ENCODE peak calls at places on chromosome 3, in five cellular contexts. One of them, this sample, is unnamed.

GRCh38 chr3:177968891-177969290 is 567.3 kb upstream of the KCNMB2 start:
- DNase-seq in HepG2: no peak
- DNase-seq in K562: no peak
- DNase-seq in GM12878: no peak
- DNase-seq in SK-N-SH: no peak
- DNase-seq in this sample: peak

GRCh38 chr3:23713641-23714040 is 92.1 kb upstream of the UBE2E1 start:
- DNase-seq in GM12878: no peak
- DNase-seq in HepG2: no peak
- DNase-seq in K562: no peak
- DNase-seq in SK-N-SH: no peak
- DNase-seq in this sample: no peak

GRCh38 chr3:10981031-10981430 is 11.5 kb upstream of the SLC6A1 start:
- DNase-seq in K562: no peak
- DNase-seq in GM12878: no peak
- DNase-seq in SK-N-SH: no peak
- DNase-seq in HepG2: no peak
- DNase-seq in this sample: no peak

GRCh38 chr3:151169700-151170224 is 33.3 kb downstream of the GPR171 start:
- DNase-seq in K562: no peak
- DNase-seq in SK-N-SH: no peak
- DNase-seq in GM12878: no peak
- DNase-seq in HepG2: no peak
- DNase-seq in this sample: no peak

GRCh38 chr3:69137006-69137405 is 14.6 kb upstream of the LMOD3 start:
- DNase-seq in GM12878: no peak
- DNase-seq in SK-N-SH: no peak
- DNase-seq in K562: no peak
- DNase-seq in HepG2: no peak
- DNase-seq in this sample: no peak

GRCh38 chr3:10883478-10884234 is 67.6 kb downstream of the SLC6A11 start:
- DNase-seq in SK-N-SH: peak
- DNase-seq in GM12878: no peak
- DNase-seq in K562: peak
- DNase-seq in HepG2: peak
- DNase-seq in this sample: peak

GRCh38 chr3:139868773-139869172 is 66.2 kb upstream of the CLSTN2 start:
- DNase-seq in K562: no peak
- DNase-seq in SK-N-SH: no peak
- DNase-seq in GM12878: no peak
- DNase-seq in HepG2: no peak
- DNase-seq in this sample: no peak

GRCh38 chr3:30768703-30769550 is 125.5 kb downstream of the GADL1 start:
- DNase-seq in K562: peak
- DNase-seq in HepG2: peak
- DNase-seq in SK-N-SH: peak
- DNase-seq in GM12878: no peak
- DNase-seq in this sample: peak

GRCh38 chr3:142279965-142280590 is 54.7 kb upstream of the GK5 start:
- DNase-seq in HepG2: peak
- DNase-seq in K562: peak
- DNase-seq in GM12878: peak
- DNase-seq in SK-N-SH: peak
- DNase-seq in this sample: peak

DNA sequence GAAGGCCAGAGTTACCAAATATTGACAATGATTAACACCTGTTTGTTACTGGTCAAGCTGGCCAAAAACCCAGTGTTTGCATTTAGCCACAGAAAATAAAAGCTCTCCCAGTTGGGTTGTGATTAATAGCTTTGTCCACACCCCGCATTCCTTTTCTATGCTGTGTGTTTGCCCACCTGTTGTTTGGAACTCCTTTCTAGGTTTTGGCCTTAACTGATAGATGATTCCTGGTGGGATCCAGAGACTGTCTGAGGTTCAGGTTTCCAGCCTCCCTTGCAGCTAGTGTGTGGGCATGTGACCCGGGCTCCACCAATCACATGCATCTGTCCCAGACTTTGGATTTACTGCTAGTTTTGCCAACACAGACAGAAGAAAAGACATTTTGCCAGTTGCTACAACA is 83.8 kb downstream of the PTPRG start:
- DNase-seq in K562: no peak
- DNase-seq in HepG2: peak
- DNase-seq in GM12878: no peak
- DNase-seq in SK-N-SH: no peak
- DNase-seq in this sample: peak
- TF ChIP-seq REST in K562: no peak
- TF ChIP-seq REST in HepG2: no peak
- TF ChIP-seq REST in GM12878: no peak
- TF ChIP-seq REST in SK-N-SH: no peak
- TF ChIP-seq REST in this sample: no peak

GRCh38 chr3:117350386-117350785 is 640.8 kb downstream of the TUSC7 start:
- DNase-seq in SK-N-SH: no peak
- DNase-seq in K562: no peak
- DNase-seq in HepG2: no peak
- DNase-seq in GM12878: no peak
- DNase-seq in this sample: no peak

GRCh38 chr3:117349566-117349965 is 640.0 kb downstream of the TUSC7 start:
- DNase-seq in GM12878: no peak
- DNase-seq in SK-N-SH: no peak
- DNase-seq in HepG2: no peak
- DNase-seq in K562: no peak
- DNase-seq in this sample: no peak

GRCh38 chr3:117346878-117347277 is 637.3 kb downstream of the TUSC7 start:
- DNase-seq in GM12878: no peak
- DNase-seq in HepG2: no peak
- DNase-seq in K562: no peak
- DNase-seq in SK-N-SH: no peak
- DNase-seq in this sample: no peak

DNA sequence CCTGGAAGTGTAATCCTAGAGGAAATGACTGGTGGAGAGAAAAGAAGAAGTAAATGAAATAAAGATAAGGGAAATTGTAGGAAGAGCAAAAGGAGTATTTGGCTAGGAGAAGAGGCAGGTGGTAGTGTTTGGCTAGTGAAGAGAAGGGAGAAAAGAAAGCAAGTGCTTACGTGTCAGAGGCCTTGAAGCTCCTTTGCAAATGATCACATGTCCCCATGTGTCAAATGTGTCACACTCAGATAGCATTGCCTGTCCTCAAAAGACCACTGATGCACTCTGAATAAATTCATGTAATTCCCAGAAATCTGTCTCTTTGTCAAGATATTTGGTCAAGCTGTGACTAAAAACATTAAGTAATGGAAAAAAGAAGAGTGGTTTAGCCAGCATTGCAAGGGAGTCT is 639.3 kb downstream of the TUSC7 start:
- DNase-seq in SK-N-SH: no peak
- DNase-seq in GM12878: no peak
- DNase-seq in K562: no peak
- DNase-seq in HepG2: no peak
- DNase-seq in this sample: no peak
- TF ChIP-seq EP300 in SK-N-SH: no peak
- TF ChIP-seq EP300 in GM12878: no peak
- TF ChIP-seq EP300 in K562: no peak
- TF ChIP-seq EP300 in HepG2: no peak
- TF ChIP-seq EP300 in this sample: no peak

GRCh38 chr3:134330895-134331810 is 43.1 kb downstream of the AMOTL2 start:
- DNase-seq in HepG2: no peak
- DNase-seq in K562: no peak
- DNase-seq in SK-N-SH: no peak
- DNase-seq in GM12878: no peak
- DNase-seq in this sample: peak
- TF ChIP-seq REST in HepG2: no peak
- TF ChIP-seq REST in K562: no peak
- TF ChIP-seq REST in SK-N-SH: no peak
- TF ChIP-seq REST in GM12878: no peak
- TF ChIP-seq REST in this sample: no peak

DNA sequence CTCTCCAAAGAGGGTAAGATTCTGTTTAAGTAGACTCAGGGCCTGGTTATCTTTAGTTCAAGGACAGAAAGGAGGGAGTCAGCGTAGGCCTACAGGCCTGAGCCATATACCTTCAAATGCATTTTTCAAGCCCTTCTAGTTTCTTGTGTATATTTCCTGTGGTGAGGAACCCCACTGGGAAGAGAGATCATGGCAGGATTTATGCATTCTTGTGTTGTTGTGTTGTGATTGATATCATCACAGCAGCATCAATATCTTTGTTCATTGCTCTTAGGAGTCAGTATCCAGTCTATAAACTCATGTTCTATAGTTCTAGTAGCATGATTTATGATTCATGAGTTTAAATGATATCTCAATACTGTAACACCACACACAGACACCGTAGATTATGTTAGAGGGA is 427.4 kb downstream of the PDCD6IP start:
- DNase-seq in SK-N-SH: no peak
- DNase-seq in K562: no peak
- DNase-seq in HepG2: no peak
- DNase-seq in GM12878: no peak
- DNase-seq in this sample: no peak
- TF ChIP-seq EP300 in SK-N-SH: no peak
- TF ChIP-seq EP300 in K562: no peak
- TF ChIP-seq EP300 in HepG2: no peak
- TF ChIP-seq EP300 in GM12878: no peak
- TF ChIP-seq EP300 in this sample: no peak

This sample was measured in A549.